ENCODE peak calls at places on chromosomes 12 and 14, in six cellular contexts. K is GM23338, W is astrocyte of the spinal cord, H is A549, M is brain microvascular endothelial cell, A is MM.1S. N is an unnamed sample.

GRCh38 chr14:45361727-45362126 is 108.7 kb upstream of the MIS18BP1 start:
- DNase-seq in H (no peak), M (no peak), A (no peak), W (no peak), K (no peak), N (no peak)

GRCh38 chr14:73786632-73786941 is 65.0 kb upstream of the PTGR2 start:
- DNase-seq in M (no peak), K (peak), W (peak), H (no peak), A (no peak), N (no peak)

GRCh38 chr14:102938191-102938590 is 15.7 kb downstream of the AMN start:
- DNase-seq in W (no peak), K (no peak), M (no peak), H (no peak), A (no peak), N (no peak)

GRCh38 chr14:60736494-60736893 is 1.9 kb downstream of the MNAT1 start:
- DNase-seq in M (peak), H (no peak), W (peak), A (no peak), K (peak), N (no peak)

GRCh38 chr14:95432152-95433093 is 84.0 kb downstream of the SYNE3 start:
- DNase-seq in H (peak), K (peak), A (no peak), M (peak), W (peak), N (no peak)

GRCh38 chr14:88554458-88555286 is at the start of gene PTPN21:
- DNase-seq in M (peak), H (peak), K (peak), A (peak), W (peak), N (no peak)

GRCh38 chr14:26589998-26590397 is 7.8 kb downstream of the NOVA1 start:
- DNase-seq in M (no peak), H (no peak), W (no peak), K (no peak), A (no peak), N (no peak)

GRCh38 chr14:61025239-61026223 is 44.5 kb downstream of the SLC38A6 start:
- DNase-seq in W (peak), H (peak), A (peak), K (peak), M (peak), N (peak)

GRCh38 chr14:20583908-20584307 is 3.9 kb downstream of the RNASE11 start:
- DNase-seq in A (no peak), H (no peak), W (no peak), M (no peak), K (no peak), N (no peak)

GRCh38 chr14:101184104-101184455 is 280.6 kb upstream of the RTL1 start:
- DNase-seq in A (no peak), H (no peak), W (no peak), M (no peak), K (no peak), N (no peak)

GRCh38 chr12:49998453-49998852 is 25.7 kb downstream of the AQP6 start:
- DNase-seq in M (no peak), W (no peak), K (no peak), A (no peak), H (no peak), N (no peak)

GRCh38 chr12:52074656-52075408 is 4.7 kb upstream of the SMIM41 start:
- DNase-seq in K (no peak), A (no peak), H (no peak), W (no peak), M (no peak), N (no peak)

GRCh38 chr14:41636492-41637392 is 30.1 kb downstream of the LRFN5 start:
- DNase-seq in A (no peak), M (no peak), W (peak), K (peak), H (no peak), N (no peak)

GRCh38 chr14:79432640-79433039 is 778.7 kb downstream of the DIO2 start:
- DNase-seq in K (no peak), A (no peak), M (no peak), W (no peak), H (no peak), N (no peak)

GRCh38 chr14:99603471-99603933 is 505 bp downstream of the CCDC85C start:
- DNase-seq in M (no peak), K (peak), W (peak), H (no peak), A (no peak), N (no peak)

GRCh38 chr12:96026331-96026730 is 9.1 kb downstream of the LTA4H start:
- DNase-seq in W (no peak), A (no peak), K (no peak), M (no peak), H (no peak), N (no peak)

GRCh38 chr14:61502459-61503093 is 181.2 kb downstream of the PRKCH start:
- DNase-seq in M (no peak), K (peak), A (no peak), H (no peak), W (no peak), N (peak)

GRCh38 chr12:12441891-12442461 is 85.1 kb downstream of the BORCS5 start:
- DNase-seq in K (no peak), H (no peak), M (peak), A (no peak), W (peak), N (no peak)

GRCh38 chr12:119770146-119770545 is 102.2 kb downstream of the PRKAB1 start:
- DNase-seq in K (no peak), H (no peak), A (no peak), W (no peak), M (no peak), N (no peak)

GRCh38 chr12:30047499-30048262 is 263.9 kb upstream of the TMTC1 start:
- DNase-seq in H (no peak), A (no peak), M (peak), K (no peak), W (peak), N (no peak)

GRCh38 chr14:49619730-49620129 is 696 bp downstream of the RPL36AL start:
- DNase-seq in M (no peak), A (no peak), K (no peak), H (no peak), W (no peak), N (no peak)

GRCh38 chr12:132133952-132134652 is 10.0 kb downstream of the DDX51 start:
- DNase-seq in A (no peak), M (no peak), H (no peak), K (peak), W (no peak), N (no peak)

GRCh38 chr12:74292351-74293194 is 245.1 kb upstream of the ATXN7L3B start:
- DNase-seq in H (no peak), K (peak), A (no peak), W (no peak), M (no peak), N (no peak)

GRCh38 chr12:106249411-106250135 is 1.8 kb upstream of the CKAP4 start:
- DNase-seq in M (no peak), A (peak), K (no peak), H (no peak), W (no peak), N (no peak)

GRCh38 chr12:110354172-110354780 is 49.2 kb downstream of the ANAPC7 start:
- DNase-seq in A (no peak), W (no peak), K (no peak), H (no peak), M (peak), N (no peak)

GRCh38 chr12:97778111-97778510 is 315.5 kb downstream of the RMST start:
- DNase-seq in M (no peak), H (no peak), W (no peak), K (no peak), A (no peak), N (no peak)

GRCh38 chr12:25419595-25419994 is 133.5 kb downstream of the LMNTD1 start:
- DNase-seq in M (no peak), K (no peak), W (no peak), A (no peak), H (no peak), N (no peak)

GRCh38 chr14:58876613-58877012 is 238.9 kb downstream of the DACT1 start:
- DNase-seq in K (no peak), A (no peak), M (no peak), H (no peak), W (no peak), N (no peak)

GRCh38 chr14:93381644-93382043 is 34.7 kb downstream of the COX8C start:
- DNase-seq in H (no peak), A (no peak), M (no peak), K (no peak), W (no peak), N (no peak)
- TF ChIP-seq CTCF in H (no peak), A (no peak), M (no peak), K (no peak), W (no peak), N (no peak)

GRCh38 chr14:25516838-25517237 is 466.9 kb upstream of the STXBP6 start:
- DNase-seq in W (no peak), K (peak), M (no peak), H (no peak), A (no peak), N (no peak)
- H3K4me3 ChIP-seq in W (no peak), K (no peak), M (no peak), H (no peak), A (no peak), N (no peak)

DNA sequence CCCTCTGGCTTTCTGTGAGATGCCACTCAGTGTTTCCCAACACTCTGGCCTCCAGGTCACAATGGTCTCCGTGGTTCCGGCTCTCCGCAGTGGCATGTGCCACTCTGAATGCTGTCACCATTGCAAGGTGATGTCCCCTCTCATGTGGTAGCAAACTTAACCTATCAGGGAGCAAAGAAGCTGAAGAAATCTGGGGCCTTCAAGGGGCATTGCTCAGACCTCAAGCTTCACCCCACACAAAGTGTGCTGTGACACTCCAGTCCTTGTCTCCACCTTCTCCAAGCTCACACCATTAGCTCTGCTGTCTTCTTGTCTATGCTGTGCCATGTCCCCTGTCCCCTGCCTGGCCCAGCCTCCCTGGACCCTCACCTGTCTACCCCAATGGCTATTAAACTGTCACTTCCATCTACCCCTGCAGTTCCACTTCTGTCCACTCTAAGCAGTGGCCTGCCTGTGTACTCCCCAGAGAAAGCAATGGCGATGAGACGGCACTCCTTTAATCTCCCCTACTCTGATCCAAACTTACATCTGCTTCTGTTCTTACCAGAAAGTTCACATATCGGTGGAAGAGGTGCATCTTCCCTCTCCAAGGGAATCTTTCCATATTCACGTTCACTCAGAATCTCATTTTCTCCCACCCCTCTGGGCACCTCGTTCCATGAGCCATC is 93.7 kb downstream of the DHRS2 start:
- DNase-seq in K (peak), A (no peak), W (no peak), H (peak), M (no peak), N (no peak)
- TF ChIP-seq CTCF in K (peak), A (no peak), W (no peak), H (no peak), M (peak), N (no peak)

DNA sequence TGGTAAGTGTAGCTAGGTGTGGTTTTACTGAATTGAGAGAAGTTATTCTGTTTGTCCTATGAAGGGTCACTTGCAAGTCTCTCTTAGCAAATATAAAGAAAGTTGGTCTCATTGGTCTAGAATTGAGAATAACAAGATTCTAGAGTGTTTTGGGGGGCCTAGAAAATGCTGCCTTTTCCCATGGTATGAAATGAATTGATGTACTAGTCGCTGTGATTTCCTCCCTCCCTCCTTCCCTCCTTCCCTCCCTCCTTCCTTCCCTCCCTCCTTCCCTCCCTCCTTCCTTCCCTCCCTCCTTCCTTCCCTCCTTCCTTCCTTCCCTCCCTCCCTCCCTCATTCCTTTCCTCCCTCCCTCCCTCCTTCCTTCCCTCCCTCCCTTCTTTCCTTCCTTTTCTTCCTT is 166.7 kb upstream of the RGS6 start:
- DNase-seq in M (no peak), W (no peak), A (no peak), K (no peak), H (no peak), N (no peak)
- H3K4me3 ChIP-seq in M (no peak), W (no peak), A (no peak), K (no peak), H (no peak), N (no peak)

GRCh38 chr12:9134981-9135628 is 19.4 kb upstream of the A2M start:
- DNase-seq in A (peak), K (peak), H (peak), W (no peak), M (no peak), N (no peak)
- TF ChIP-seq CTCF in A (peak), K (peak), H (peak), W (no peak), M (no peak), N (peak)

GRCh38 chr12:15977999-15978398 is 66.9 kb downstream of the DERA start:
- DNase-seq in A (no peak), K (no peak), M (no peak), W (no peak), H (no peak), N (no peak)
- H3K4me3 ChIP-seq in A (no peak), K (no peak), M (no peak), W (no peak), H (no peak), N (no peak)

DNA sequence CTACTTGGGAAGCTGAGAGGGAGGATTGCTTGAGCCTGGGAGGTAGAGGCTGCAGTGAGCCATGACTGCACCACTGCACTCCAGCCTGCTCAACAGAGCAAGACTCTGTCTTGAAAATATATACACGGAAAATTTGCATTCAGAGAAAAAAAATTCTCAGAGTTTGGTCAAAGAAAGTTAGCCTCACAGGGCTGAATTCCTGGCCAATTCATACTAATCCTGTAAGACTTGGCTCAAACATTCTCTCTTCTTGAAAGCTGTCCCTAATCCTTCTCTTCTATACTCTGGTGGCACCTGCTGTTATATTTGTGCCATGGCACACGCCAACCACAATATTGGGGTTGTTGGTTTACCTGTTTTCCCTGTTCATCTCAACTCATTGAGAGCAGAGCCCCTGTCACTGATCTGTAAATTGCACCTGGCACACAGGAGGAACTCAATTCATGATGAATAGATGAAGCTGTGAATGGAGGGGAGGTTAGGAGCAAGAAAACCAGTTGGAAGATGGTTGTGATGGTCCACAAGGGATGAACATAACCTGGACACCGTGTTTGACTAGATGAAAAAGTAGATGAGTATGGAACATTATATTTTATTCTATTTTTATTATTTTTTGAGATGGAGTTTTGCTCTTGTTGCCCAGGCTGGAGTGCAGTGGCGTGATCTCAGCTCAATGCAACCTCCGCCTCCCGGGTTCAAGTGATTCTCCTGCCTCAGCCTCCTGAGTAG is 36.8 kb upstream of the SPTSSA start:
- DNase-seq in A (no peak), H (peak), W (peak), K (peak), M (no peak), N (no peak)
- TF ChIP-seq CTCF in A (peak), H (peak), W (peak), K (peak), M (peak), N (peak)

N was measured in epithelial cell of proximal tubule.